ENCODE peak calls at places on chromosomes 4 and X, in seven cellular contexts. Z is PC-9, F is GM23338, H is lower lobe of right lung, Y is endodermal cell, U is body of pancreas, D is GM06990. X is an unnamed sample.

GRCh38 chr4:6762244-6762615 is 20.3 kb upstream of the KIAA0232 start:
- DNase-seq in Y (no peak), H (peak; percentile 1), U (no peak), Z (peak; percentile 16), D (no peak), F (no peak), X (no peak)

GRCh38 chr4:94728056-94728766 is 29.5 kb upstream of the BMPR1B start:
- DNase-seq in H (no peak), Z (no peak), D (no peak), U (no peak), Y (no peak), F (no peak), X (no peak)

GRCh38 chr4:121185960-121186359 is 21.8 kb upstream of the TNIP3 start:
- DNase-seq in D (peak; percentile 9), U (no peak), Z (no peak), Y (no peak), F (no peak), H (no peak), X (no peak)

GRCh38 chr4:10013722-10014121 is 7.6 kb downstream of the SLC2A9 start:
- DNase-seq in Z (peak; percentile 41), U (peak; percentile 59), H (peak; percentile 62), Y (peak; percentile 94), D (peak; percentile 42), F (peak; percentile 87), X (peak; percentile 63)

GRCh38 chr4:98706200-98706813 is 47.9 kb upstream of the TSPAN5 start:
- DNase-seq in F (no peak), U (no peak), H (no peak), Z (no peak), D (no peak), Y (no peak), X (no peak)

GRCh38 chr4:6058531-6059374 is 40.5 kb upstream of the C4orf50 start:
- DNase-seq in Y (no peak), H (no peak), Z (no peak), D (no peak), U (no peak), F (no peak), X (no peak)

GRCh38 chr4:52979821-52980590 is 117.9 kb downstream of the RASL11B start:
- DNase-seq in H (no peak), U (no peak), Z (no peak), Y (no peak), F (no peak), D (no peak), X (no peak)

GRCh38 chrX:84187501-84188319 is at the start of gene RPS6KA6:
- DNase-seq in F (peak; percentile 53), Y (peak; percentile 81), Z (no peak), D (peak; percentile 53), H (peak; percentile 39), U (peak; percentile 3), X (peak; percentile 58)

GRCh38 chr4:176340871-176341685 is 21.3 kb downstream of the SPCS3 start:
- DNase-seq in Y (no peak), Z (no peak), U (peak; percentile 23), H (no peak), F (peak; percentile 57), D (peak; percentile 30), X (peak; percentile 18)

GRCh38 chr4:119138046-119138445 is 2.4 kb downstream of the MYOZ2 start:
- DNase-seq in Z (no peak), Y (no peak), F (peak; percentile 67), H (no peak), U (no peak), D (no peak), X (no peak)

GRCh38 chr4:165378398-165378762 is 428 bp upstream of the CPE start:
- DNase-seq in D (no peak), H (no peak), Z (no peak), F (no peak), U (no peak), Y (no peak), X (no peak)

GRCh38 chr4:165378763-165379631 is at the start of gene CPE:
- DNase-seq in F (peak; percentile 77), U (peak; percentile 89), Y (peak; percentile 90), Z (no peak), H (peak; percentile 82), D (peak; percentile 58), X (peak; percentile 74)

GRCh38 chr4:165382640-165383039 is 3.8 kb downstream of the CPE start:
- DNase-seq in Z (no peak), H (no peak), U (no peak), D (no peak), F (no peak), Y (no peak), X (no peak)

GRCh38 chr4:165381821-165382373 is 3.1 kb downstream of the CPE start:
- DNase-seq in F (no peak), D (no peak), H (no peak), Y (no peak), U (no peak), Z (no peak), X (no peak)

GRCh38 chr4:165379662-165380061 is 854 bp downstream of the CPE start:
- DNase-seq in F (peak; percentile 62), Y (peak; percentile 90), Z (no peak), U (no peak), H (no peak), D (no peak), X (no peak)
- H3K4me3 ChIP-seq in F (peak overlapping the region; percentile 68), Y (peak overlapping the region; percentile 83), Z (no peak overlapping the region), U (peak overlapping the region; percentile 0), H (peak overlapping the region; percentile 55), D (no peak overlapping the region), X (no peak overlapping the region)

DNA sequence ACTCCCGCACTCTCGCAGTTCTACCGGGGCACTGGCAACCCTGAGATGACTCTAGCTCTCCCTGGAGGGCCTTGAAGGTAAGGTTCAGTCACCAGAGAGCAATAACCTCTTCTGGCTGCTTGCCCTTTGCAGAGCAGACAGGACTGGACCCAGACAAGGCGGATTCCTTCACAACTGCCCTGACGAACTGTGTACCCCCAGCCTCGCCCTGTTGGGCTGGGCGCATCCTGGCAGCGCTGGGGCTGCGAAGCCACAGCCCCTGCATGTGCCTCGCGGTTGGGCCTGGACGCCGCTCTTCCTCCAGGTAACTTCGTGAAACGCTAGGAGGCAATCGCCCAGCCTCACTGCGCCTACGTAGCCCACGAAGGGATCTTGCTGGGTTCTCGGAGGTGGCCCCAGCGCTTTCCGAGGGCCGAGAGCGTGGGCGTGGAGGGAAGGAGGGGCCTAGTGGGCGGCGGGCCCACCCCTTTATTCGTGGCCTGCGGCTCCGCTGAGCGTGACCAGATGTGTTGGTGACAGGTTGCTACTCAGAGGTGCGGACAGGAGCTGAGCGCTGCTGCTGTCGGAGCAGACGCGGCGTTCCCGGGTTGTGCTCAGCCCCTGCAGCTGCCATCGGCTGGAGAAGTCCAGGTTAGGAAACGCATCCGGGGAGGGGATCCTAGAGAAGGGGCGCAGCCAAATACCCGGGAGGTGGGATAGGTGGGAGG is 1.9 kb upstream of the MAMLD1 start:
- DNase-seq in U (peak; percentile 11), Y (peak; percentile 77), Z (no peak), H (peak; percentile 38), F (peak; percentile 57), D (no peak), X (no peak)
- H3K4me3 ChIP-seq in U (no peak overlapping the region), Y (no peak overlapping the region), Z (no peak overlapping the region), H (peak overlapping the region; percentile 63), F (peak overlapping the region; percentile 58), D (no peak overlapping the region), X (no peak overlapping the region)

GRCh38 chr4:101328063-101328602 is 19.2 kb downstream of the PPP3CA start:
- DNase-seq in Z (no peak), Y (no peak), U (no peak), D (peak; percentile 25), H (no peak), F (peak; percentile 21), X (no peak)
- H3K4me3 ChIP-seq in Z (no peak overlapping the region), Y (no peak overlapping the region), U (no peak overlapping the region), D (no peak overlapping the region), H (no peak overlapping the region), F (no peak overlapping the region), X (no peak overlapping the region)

DNA sequence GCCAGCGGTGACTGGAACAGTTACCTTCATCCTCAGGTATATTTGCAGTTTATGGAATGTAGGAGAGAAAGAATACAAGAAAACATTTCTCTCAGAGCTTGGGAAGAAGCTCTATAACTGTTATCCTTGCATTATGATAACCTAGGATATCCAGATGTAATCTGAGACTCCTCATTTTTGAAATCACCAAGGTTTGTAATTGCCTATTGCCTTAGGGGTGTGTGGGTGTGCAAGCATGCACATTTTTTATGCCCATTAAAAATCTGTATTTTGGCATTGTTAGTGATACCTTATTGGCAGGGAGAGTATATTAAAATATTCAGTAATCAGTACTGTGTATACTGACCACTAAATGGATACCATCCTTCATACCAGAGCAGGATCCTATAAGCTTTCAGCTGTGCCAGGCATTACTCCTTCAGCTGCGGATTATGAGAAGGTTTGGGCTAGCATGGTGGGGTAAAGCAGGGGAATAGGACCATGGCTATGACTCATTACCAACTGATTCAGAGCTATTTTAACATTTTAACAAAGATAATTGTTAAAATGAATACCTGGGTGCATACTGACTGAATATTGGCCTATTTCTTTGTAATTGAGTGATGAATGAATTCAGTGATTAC is 8.4 kb downstream of the SEC24B start:
- DNase-seq in U (no peak), F (no peak), Y (no peak), D (no peak), H (no peak), Z (no peak), X (no peak)
- H3K4me3 ChIP-seq in U (no peak overlapping the region), F (no peak overlapping the region), Y (no peak overlapping the region), D (no peak overlapping the region), H (no peak overlapping the region), Z (no peak overlapping the region), X (no peak overlapping the region)

GRCh38 chr4:1192493-1193205 is 20.3 kb upstream of the SPON2 start:
- DNase-seq in D (peak; percentile 3), Z (no peak), U (no peak), H (no peak), Y (peak; percentile 35), F (no peak), X (no peak)
- H3K4me3 ChIP-seq in D (no peak overlapping the region), Z (peak overlapping the region; percentile 7), U (no peak overlapping the region), H (no peak overlapping the region), Y (no peak overlapping the region), F (no peak overlapping the region), X (no peak overlapping the region)

GRCh38 chr4:1246901-1247810 is 1.8 kb downstream of the CTBP1 start:
- DNase-seq in Z (no peak), Y (peak; percentile 58), F (peak; percentile 38), H (peak; percentile 50), D (peak; percentile 44), U (no peak), X (peak; percentile 33)

GRCh38 chr4:1247811-1248261 is 1.1 kb downstream of the CTBP1 start:
- DNase-seq in Y (no peak), D (no peak), Z (no peak), F (no peak), U (no peak), H (no peak), X (no peak)

GRCh38 chr4:1245481-1246051 is 3.4 kb downstream of the CTBP1 start:
- DNase-seq in D (no peak), Z (no peak), H (peak; percentile 44), F (no peak), Y (peak; percentile 34), U (peak; percentile 94), X (peak; percentile 5)

GRCh38 chr4:1244978-1245471 is 3.9 kb downstream of the CTBP1 start:
- DNase-seq in D (peak; percentile 10), U (peak; percentile 45), H (no peak), Z (no peak), F (no peak), Y (peak; percentile 32), X (no peak)

GRCh38 chr4:1246111-1246881 is 2.6 kb downstream of the CTBP1 start:
- DNase-seq in Z (peak; percentile 82), D (peak; percentile 29), H (peak; percentile 76), Y (no peak), U (peak; percentile 79), F (no peak), X (peak; percentile 19)
- H3K4me3 ChIP-seq in Z (peak overlapping the region; percentile 97), D (peak overlapping the region; percentile 90), H (peak overlapping the region; percentile 95), Y (peak overlapping the region; percentile 85), U (peak overlapping the region; percentile 9), F (no peak overlapping the region), X (peak overlapping the region; percentile 87)